ENCODE peak calls at places on chromosomes 5 and 9, in five cellular contexts. R, E, Z, C and K are unnamed samples.

GRCh38 chr5:126656397-126657007 is 55.8 kb downstream of the PHAX start:
- DNase-seq in R (peak; percentile 49), E (no peak), Z (peak; percentile 8), C (peak; percentile 31), K (peak; percentile 45)

GRCh38 chr5:170327168-170327567 is 29.6 kb upstream of the LCP2 start:
- DNase-seq in R (no peak), E (no peak), Z (peak; percentile 19), C (no peak), K (no peak)

GRCh38 chr5:112179290-112179689 is 239.8 kb downstream of the EPB41L4A start:
- DNase-seq in R (no peak), E (no peak), Z (no peak), C (no peak), K (no peak)

GRCh38 chr5:138663561-138663960 is 88.4 kb upstream of the HSPA9 start:
- DNase-seq in R (no peak), E (no peak), Z (no peak), C (no peak), K (no peak)

GRCh38 chr5:75057551-75057950 is 5.2 kb upstream of the GCNT4 start:
- DNase-seq in R (no peak), E (no peak), Z (no peak), C (no peak), K (no peak)

GRCh38 chr5:26012078-26012477 is 1026.3 kb downstream of the CDH9 start:
- DNase-seq in R (no peak), E (no peak), Z (no peak), C (no peak), K (no peak)

GRCh38 chr9:129646654-129647053 is 4.7 kb upstream of the ASB6 start:
- DNase-seq in R (no peak), E (no peak), Z (no peak), C (no peak), K (no peak)

GRCh38 chr5:132737982-132738770 is 830 bp upstream of the KIF3A start:
- DNase-seq in R (no peak), E (no peak), Z (no peak), C (no peak), K (no peak)

GRCh38 chr9:123562844-123563346 is 206.9 kb downstream of the CRB2 start:
- DNase-seq in R (peak; percentile 89), E (no peak), Z (no peak), C (no peak), K (no peak)

GRCh38 chr5:18553269-18553668 is 919.0 kb downstream of the TAF11L14 start:
- DNase-seq in R (peak; percentile 72), E (no peak), Z (no peak), C (no peak), K (no peak)

GRCh38 chr5:178121450-178122276 is 8.3 kb downstream of the N4BP3 start:
- DNase-seq in R (no peak), E (no peak), Z (no peak), C (no peak), K (no peak)

GRCh38 chr5:72460413-72460812 is 46.8 kb downstream of the ZNF366 start:
- DNase-seq in R (no peak), E (no peak), Z (no peak), C (no peak), K (no peak)

GRCh38 chr9:124355032-124355940 is 60.0 kb downstream of the PSMB7 start:
- DNase-seq in R (no peak), E (peak; percentile 37), Z (no peak), C (no peak), K (no peak)

GRCh38 chr5:167072225-167072624 is 1219.2 kb upstream of the WWC1 start:
- DNase-seq in R (no peak), E (no peak), Z (no peak), C (no peak), K (no peak)

GRCh38 chr9:17236147-17236546 is 101.3 kb downstream of the CNTLN start:
- DNase-seq in R (no peak), E (no peak), Z (no peak), C (no peak), K (no peak)

GRCh38 chr9:72791436-72791835 is 161.4 kb downstream of the ALDH1A1 start:
- DNase-seq in R (no peak), E (no peak), Z (no peak), C (no peak), K (no peak)

GRCh38 chr9:13140843-13141592 is 138.5 kb downstream of the MPDZ start:
- DNase-seq in R (peak; percentile 37), E (no peak), Z (no peak), C (no peak), K (no peak)

GRCh38 chr9:20409321-20410092 is 212.8 kb downstream of the MLLT3 start:
- DNase-seq in R (no peak), E (no peak), Z (no peak), C (no peak), K (no peak)

GRCh38 chr5:176373100-176373818 is 8.0 kb downstream of the ARL10 start:
- DNase-seq in R (no peak), E (no peak), Z (peak; percentile 39), C (no peak), K (no peak)

GRCh38 chr5:59317023-59317771 is 576.3 kb downstream of the PDE4D start:
- DNase-seq in R (peak; percentile 59), E (no peak), Z (no peak), C (no peak), K (peak; percentile 55)

GRCh38 chr5:112346411-112347044 is 72.5 kb downstream of the EPB41L4A start:
- DNase-seq in R (no peak), E (no peak), Z (no peak), C (no peak), K (no peak)

GRCh38 chr9:21551401-21551800 is 69.3 kb upstream of the IFNE start:
- DNase-seq in R (no peak), E (no peak), Z (no peak), C (no peak), K (no peak)

GRCh38 chr9:108834959-108835696 is 20.7 kb downstream of the ACTL7B start:
- DNase-seq in R (no peak), E (no peak), Z (peak; percentile 13), C (no peak), K (no peak)

GRCh38 chr9:137672907-137673791 is 54.3 kb downstream of the EHMT1 start:
- DNase-seq in R (peak; percentile 68), E (no peak), Z (peak; percentile 74), C (no peak), K (peak; percentile 70)

GRCh38 chr9:93573204-93573828 is 3.1 kb upstream of the PHF2 start:
- DNase-seq in R (no peak), E (no peak), Z (no peak), C (no peak), K (no peak)

GRCh38 chr5:35884125-35884788 is 27.6 kb downstream of the IL7R start:
- DNase-seq in R (peak; percentile 95), E (no peak), Z (no peak), C (no peak), K (no peak)

GRCh38 chr9:96139592-96140251 is 162.3 kb downstream of the HSD17B3 start:
- DNase-seq in R (peak; percentile 49), E (no peak), Z (no peak), C (no peak), K (no peak)

GRCh38 chr9:14992025-14992424 is 81.8 kb upstream of the FREM1 start:
- DNase-seq in R (no peak), E (no peak), Z (no peak), C (no peak), K (no peak)

GRCh38 chr9:18268381-18268780 is 205.6 kb upstream of the ADAMTSL1 start:
- DNase-seq in R (peak; percentile 69), E (no peak), Z (no peak), C (no peak), K (no peak)

GRCh38 chr5:56175465-56175864 is 57.7 kb downstream of the ANKRD55 start:
- DNase-seq in R (peak; percentile 87), E (no peak), Z (no peak), C (no peak), K (no peak)